ENCODE peak calls at places on chromosome 12, in nine cellular contexts. F, W, V, M, D, B, E, K and O are unnamed samples.

GRCh38 chr12:50554651-50555050 is 49.9 kb downstream of the DIP2B start:
- DNase-seq in F (no peak), W (no peak), V (no peak), M (no peak), D (no peak), B (no peak), E (no peak), K (no peak), O (no peak)

GRCh38 chr12:11147420-11147819 is 13.0 kb upstream of the TAS2R30 start:
- DNase-seq in F (no peak), W (no peak), V (no peak), M (no peak), D (no peak), B (no peak), E (no peak), K (no peak), O (no peak)

GRCh38 chr12:47397664-47398281 is 308.1 kb downstream of the RPAP3 start:
- DNase-seq in F (no peak), W (no peak), V (no peak), M (peak), D (no peak), B (no peak), E (no peak), K (peak), O (peak)

GRCh38 chr12:130775953-130776856 is 60.1 kb upstream of the RIMBP2 start:
- DNase-seq in F (peak), W (peak), V (peak), M (peak), D (peak), B (peak), E (no peak), K (peak), O (no peak)

GRCh38 chr12:52650520-52651081 is 1.4 kb downstream of the KRT2 start:
- DNase-seq in F (no peak), W (no peak), V (peak), M (peak), D (no peak), B (no peak), E (no peak), K (no peak), O (no peak)

GRCh38 chr12:5556033-5556614 is 124.2 kb downstream of the NTF3 start:
- DNase-seq in F (peak), W (no peak), V (no peak), M (no peak), D (no peak), B (no peak), E (no peak), K (no peak), O (no peak)

GRCh38 chr12:100987552-100988277 is 193.1 kb downstream of the ANO4 start:
- DNase-seq in F (peak), W (no peak), V (no peak), M (no peak), D (no peak), B (no peak), E (peak), K (peak), O (peak)

GRCh38 chr12:78870539-78870938 is 6.0 kb downstream of the SYT1 start:
- DNase-seq in F (no peak), W (no peak), V (no peak), M (no peak), D (no peak), B (no peak), E (no peak), K (no peak), O (no peak)

GRCh38 chr12:131616316-131617098 is 94.4 kb upstream of the SFSWAP start:
- DNase-seq in F (no peak), W (no peak), V (no peak), M (no peak), D (no peak), B (no peak), E (no peak), K (no peak), O (no peak)

GRCh38 chr12:4107436-4107878 is 166.1 kb upstream of the CCND2 start:
- DNase-seq in F (peak), W (peak), V (peak), M (no peak), D (no peak), B (no peak), E (peak), K (peak), O (peak)

GRCh38 chr12:41663487-41664258 is 475.6 kb downstream of the PDZRN4 start:
- DNase-seq in F (peak), W (no peak), V (peak), M (no peak), D (no peak), B (no peak), E (no peak), K (peak), O (no peak)

GRCh38 chr12:104377507-104377812 is 73.9 kb downstream of the EID3 start:
- DNase-seq in F (no peak), W (no peak), V (no peak), M (no peak), D (no peak), B (no peak), E (no peak), K (no peak), O (no peak)

GRCh38 chr12:120077260-120077659 is 39.3 kb downstream of the RAB35 start:
- DNase-seq in F (no peak), W (no peak), V (no peak), M (no peak), D (no peak), B (no peak), E (no peak), K (no peak), O (no peak)

GRCh38 chr12:754871-755562 is 2.6 kb downstream of the WNK1 start:
- DNase-seq in F (peak), W (no peak), V (peak), M (no peak), D (no peak), B (no peak), E (no peak), K (peak), O (peak)

GRCh38 chr12:106246891-106247730 is 709 bp downstream of the CKAP4 start:
- DNase-seq in F (peak), W (peak), V (peak), M (no peak), D (peak), B (peak), E (peak), K (peak), O (peak)

GRCh38 chr12:90940872-90941499 is 14.0 kb downstream of the CCER1 start:
- DNase-seq in F (peak), W (no peak), V (peak), M (peak), D (no peak), B (no peak), E (no peak), K (peak), O (no peak)

GRCh38 chr12:24605466-24605865 is 343.4 kb downstream of the BCAT1 start:
- DNase-seq in F (no peak), W (no peak), V (no peak), M (no peak), D (no peak), B (no peak), E (no peak), K (no peak), O (no peak)

GRCh38 chr12:85642810-85643209 is 193.4 kb downstream of the RASSF9 start:
- DNase-seq in F (peak), W (no peak), V (peak), M (peak), D (no peak), B (no peak), E (no peak), K (peak), O (no peak)